ENCODE peak calls at places on chromosomes 11 and 22, in seven cellular contexts. L is OCI-LY7, P is endothelial cell of umbilical vein, K is neural progenitor cell, F is H9, J is hepatocyte, G is GM23338. O is an unnamed sample.

GRCh38 chr11:108364159-108364558 is 103.2 kb downstream of the C11orf65 start:
- DNase-seq in G (no peak), L (no peak), F (no peak), K (no peak), P (no peak), J (no peak), O (no peak)

GRCh38 chr22:45164217-45165123 is 745 bp downstream of the NUP50 start:
- DNase-seq in G (peak; percentile 45), L (peak; percentile 38), F (no peak), P (peak; percentile 30), K (peak; percentile 68), J (peak; percentile 59), O (peak; percentile 65)

GRCh38 chr11:29734287-29734686 is 282.5 kb downstream of the KCNA4 start:
- DNase-seq in K (no peak), J (no peak), P (no peak), L (no peak), G (no peak), F (no peak), O (no peak)

GRCh38 chr22:48699531-48699930 is 1128.1 kb downstream of the BRD1 start:
- DNase-seq in L (no peak), G (no peak), P (no peak), K (peak; percentile 63), J (no peak), F (no peak), O (no peak)

GRCh38 chr11:18314794-18315523 is 7.0 kb downstream of the HPS5 start:
- DNase-seq in K (no peak), F (no peak), L (no peak), J (no peak), P (no peak), G (no peak), O (no peak)

GRCh38 chr11:8219257-8220021 is 44.2 kb downstream of the LMO1 start:
- DNase-seq in P (peak; percentile 47), G (peak; percentile 85), J (peak; percentile 72), L (peak; percentile 37), F (peak; percentile 84), K (peak; percentile 72), O (peak; percentile 63)

GRCh38 chr11:10450451-10451398 is 4.3 kb upstream of the AMPD3 start:
- DNase-seq in L (no peak), F (peak; percentile 78), P (no peak), G (peak; percentile 90), K (peak; percentile 72), J (peak; percentile 80), O (no peak)

GRCh38 chr11:64084962-64085710 is 49.4 kb downstream of the FLRT1 start:
- DNase-seq in G (no peak), J (peak; percentile 75), L (no peak), P (no peak), F (no peak), K (no peak), O (no peak)

GRCh38 chr11:78216571-78217287 is 28.0 kb downstream of the USP35 start:
- DNase-seq in F (no peak), G (no peak), K (no peak), J (no peak), L (no peak), P (no peak), O (no peak)

GRCh38 chr11:92859290-92859689 is 110.2 kb upstream of the MTNR1B start:
- DNase-seq in P (no peak), F (no peak), J (no peak), L (no peak), G (no peak), K (no peak), O (no peak)

GRCh38 chr22:47000888-47001287 is 238.4 kb downstream of the TBC1D22A start:
- DNase-seq in P (no peak), J (no peak), L (no peak), G (no peak), F (no peak), K (no peak), O (no peak)

GRCh38 chr11:2091112-2091746 is 48.0 kb downstream of the IGF2 start:
- DNase-seq in L (no peak), P (no peak), J (no peak), G (no peak), F (peak; percentile 15), K (no peak), O (no peak)

GRCh38 chr11:64224891-64225607 is 937 bp downstream of the TRPT1 start:
- DNase-seq in K (peak; percentile 51), G (no peak), J (no peak), P (no peak), L (no peak), F (no peak), O (peak; percentile 79)

GRCh38 chr11:90204832-90205646 is 17.8 kb downstream of the CHORDC1 start:
- DNase-seq in G (peak; percentile 70), J (peak; percentile 58), L (peak; percentile 64), P (peak; percentile 68), F (no peak), K (peak; percentile 58), O (peak; percentile 90)

GRCh38 chr11:45169310-45170072 is 23.1 kb downstream of the PRDM11 start:
- DNase-seq in L (no peak), J (no peak), P (no peak), K (no peak), G (no peak), F (no peak), O (no peak)

GRCh38 chr11:84398017-84398626 is 1112.0 kb upstream of the CCDC90B start:
- DNase-seq in L (peak; percentile 26), F (no peak), G (peak; percentile 56), P (no peak), J (peak; percentile 32), K (peak; percentile 47), O (peak; percentile 71)

GRCh38 chr11:9643751-9644150 is 20.1 kb upstream of the SWAP70 start:
- DNase-seq in G (no peak), P (no peak), L (no peak), F (no peak), K (no peak), J (no peak), O (no peak)

GRCh38 chr11:73977856-73978519 is 4.7 kb downstream of the UCP2 start:
- DNase-seq in G (no peak), K (no peak), P (no peak), L (no peak), F (no peak), J (no peak), O (no peak)

GRCh38 chr11:14973621-14974020 is 1.5 kb upstream of the CALCA start:
- DNase-seq in P (no peak), J (peak; percentile 44), F (peak; percentile 44), K (peak; percentile 65), L (no peak), G (peak; percentile 60), O (no peak)

GRCh38 chr11:114315749-114316368 is 19.7 kb downstream of the NNMT start:
- DNase-seq in J (peak; percentile 68), P (peak; percentile 51), K (no peak), L (no peak), G (peak; percentile 35), F (no peak), O (no peak)
- H2AFZ ChIP-seq in J (no peak overlapping the region), P (no peak overlapping the region), K (peak overlapping the region; percentile 79), L (no peak overlapping the region), G (peak overlapping the region; percentile 96), F (peak overlapping the region; percentile 15), O (peak overlapping the region; percentile 14)

GRCh38 chr22:35361001-35361551 is 19.8 kb upstream of the HMOX1 start:
- DNase-seq in G (no peak), L (no peak), K (no peak), F (no peak), J (no peak), P (no peak), O (no peak)
- H3K79me2 ChIP-seq in G (no peaks in the 10 kb centered on the region), L (no peaks in the 10 kb centered on the region), K (no peaks in the 10 kb centered on the region), F (no peaks in the 10 kb centered on the region), J (no peaks in the 10 kb centered on the region), P (no peaks in the 10 kb centered on the region), O (no peaks in the 10 kb centered on the region)

GRCh38 chr11:764322-765024 is 12.8 kb downstream of the GATD1 start:
- DNase-seq in J (no peak), L (no peak), F (no peak), G (no peak), K (no peak), P (no peak), O (no peak)

GRCh38 chr11:766941-767210 is 10.4 kb downstream of the GATD1 start:
- DNase-seq in G (no peak), P (no peak), F (no peak), L (no peak), J (no peak), K (no peak), O (no peak)

GRCh38 chr11:765025-765801 is 12.1 kb downstream of the GATD1 start:
- DNase-seq in F (peak; percentile 86), G (peak; percentile 88), J (peak; percentile 65), L (peak; percentile 65), P (peak; percentile 53), K (peak; percentile 72), O (peak; percentile 89)

GRCh38 chr11:766106-766940 is 11.0 kb downstream of the GATD1 start:
- DNase-seq in G (no peak), J (no peak), L (no peak), P (no peak), F (no peak), K (no peak), O (no peak)

GRCh38 chr11:765802-766091 is 11.5 kb downstream of the GATD1 start:
- DNase-seq in G (no peak), L (no peak), K (no peak), J (no peak), P (no peak), F (no peak), O (no peak)
- H4K20me1 ChIP-seq in G (peaks cover 6% of the 10 kb centered on the region), L (no peaks in the 10 kb centered on the region), K (peaks cover 38% of the 10 kb centered on the region), J (peaks cover 3% of the 10 kb centered on the region), P (no peaks in the 10 kb centered on the region), F (no peaks in the 10 kb centered on the region), O (peaks cover 11% of the 10 kb centered on the region)

DNA sequence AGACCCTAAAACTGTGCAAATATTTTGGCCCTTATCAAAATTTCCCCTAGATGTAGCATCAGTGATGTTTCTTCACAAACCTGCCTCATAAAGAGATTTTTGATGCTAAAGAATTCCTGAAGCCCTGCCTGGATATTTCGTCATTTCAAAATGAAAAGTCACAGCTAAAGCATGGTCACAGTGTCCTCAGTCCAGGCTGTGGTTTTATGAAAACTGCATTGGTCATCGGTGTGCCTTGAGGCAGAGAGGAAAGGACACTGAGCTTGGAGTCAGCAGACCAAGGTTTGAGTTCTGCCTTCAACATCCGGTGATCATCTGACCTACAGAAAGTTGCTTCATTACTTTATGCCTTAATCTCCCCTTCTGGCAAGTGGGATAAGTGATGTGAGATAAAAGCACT is 34.8 kb upstream of the ALKBH3 start:
- DNase-seq in L (no peak), J (no peak), P (no peak), F (no peak), G (no peak), K (no peak), O (no peak)
- H2AFZ ChIP-seq in L (no peak overlapping the region), J (no peak overlapping the region), P (no peak overlapping the region), F (no peak overlapping the region), G (no peak overlapping the region), K (no peak overlapping the region), O (no peak overlapping the region)

DNA sequence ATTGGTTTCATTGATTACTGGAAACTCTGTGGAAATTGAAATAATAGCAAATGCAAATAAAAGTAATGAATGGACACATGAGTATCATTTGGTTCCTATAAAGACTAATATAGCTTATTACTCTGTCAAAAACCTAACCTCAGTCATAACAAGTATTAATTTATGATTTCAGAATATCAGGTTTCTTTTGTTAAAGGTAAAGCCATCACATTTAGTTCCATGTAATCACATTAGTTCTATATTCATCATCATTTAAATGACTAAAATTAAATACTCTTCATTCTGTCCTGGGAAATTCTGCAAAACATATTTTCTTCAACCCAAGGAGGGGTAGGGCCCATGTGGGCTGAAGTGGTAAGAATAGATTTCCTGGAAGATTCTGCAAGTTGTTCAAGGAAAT is 68.2 kb upstream of the ANO3 start:
- DNase-seq in P (no peak), F (no peak), K (no peak), G (no peak), L (no peak), J (no peak), O (no peak)
- H3K79me2 ChIP-seq in P (no peaks in the 10 kb centered on the region), F (no peaks in the 10 kb centered on the region), K (no peaks in the 10 kb centered on the region), G (no peaks in the 10 kb centered on the region), L (no peaks in the 10 kb centered on the region), J (no peaks in the 10 kb centered on the region), O (no peaks in the 10 kb centered on the region)

GRCh38 chr11:12829536-12830314 is 155.5 kb downstream of the TEAD1 start:
- DNase-seq in J (no peak), G (no peak), F (no peak), K (no peak), P (no peak), L (no peak), O (no peak)
- H4K20me1 ChIP-seq in J (peaks cover 4% of the 10 kb centered on the region), G (no peaks in the 10 kb centered on the region), F (no peaks in the 10 kb centered on the region), K (peaks cover 23% of the 10 kb centered on the region), P (no peaks in the 10 kb centered on the region), L (no peaks in the 10 kb centered on the region), O (no peaks in the 10 kb centered on the region)

O was measured in Karpas-422.